ENCODE peak calls at places on chromosomes 12 and 14, in four cellular contexts. Q is esophagus muscularis mucosa, G is GM12878, Z is transverse colon. P is an unnamed sample.

GRCh38 chr14:93316716-93317115 is 16.1 kb downstream of the BTBD7 start:
- DNase-seq in Q (no peak), G (no peak), Z (no peak), P (no peak)

GRCh38 chr14:68174446-68174845 is 354.9 kb downstream of the RAD51B start:
- DNase-seq in Q (no peak), G (no peak), Z (no peak), P (no peak)

GRCh38 chr14:105581551-105582341 is 55.4 kb downstream of the TMEM121 start:
- DNase-seq in Q (no peak), G (peak; percentile 71), Z (peak; percentile 68), P (no peak)

GRCh38 chr12:91381309-91381804 is 198.7 kb upstream of the DCN start:
- DNase-seq in Q (no peak), G (peak; percentile 20), Z (no peak), P (peak; percentile 48)

GRCh38 chr14:65230287-65230728 is 128.0 kb upstream of the MAX start:
- DNase-seq in Q (no peak), G (no peak), Z (no peak), P (peak; percentile 83)

GRCh38 chr14:85421166-85421877 is 108.6 kb upstream of the FLRT2 start:
- DNase-seq in Q (no peak), G (no peak), Z (no peak), P (no peak)

GRCh38 chr12:107329569-107330324 is 236.4 kb upstream of the CRY1 start:
- DNase-seq in Q (no peak), G (no peak), Z (no peak), P (no peak)

GRCh38 chr12:122184522-122184921 is 1.6 kb downstream of the LRRC43 start:
- DNase-seq in Q (no peak), G (no peak), Z (no peak), P (no peak)

GRCh38 chr14:85532981-85533820 is 3.3 kb downstream of the FLRT2 start:
- DNase-seq in Q (no peak), G (no peak), Z (no peak), P (peak; percentile 31)

GRCh38 chr14:51507556-51508511 is 143.9 kb upstream of the FRMD6 start:
- DNase-seq in Q (no peak), G (no peak), Z (peak; percentile 22), P (no peak)

GRCh38 chr14:20486700-20487401 is 17.6 kb downstream of the PNP start:
- DNase-seq in Q (no peak), G (no peak), Z (no peak), P (no peak)

GRCh38 chr14:66401447-66402095 is 84.6 kb upstream of the CCDC196 start:
- DNase-seq in Q (no peak), G (no peak), Z (no peak), P (no peak)

GRCh38 chr14:31950331-31950730 is 126.8 kb upstream of the ARHGAP5 start:
- DNase-seq in Q (no peak), G (no peak), Z (no peak), P (no peak)

GRCh38 chr14:73740921-73741326 is 26.7 kb upstream of the PNMA1 start:
- DNase-seq in Q (no peak), G (no peak), Z (peak; percentile 92), P (peak; percentile 92)

GRCh38 chr12:110582286-110583136 is 607 bp downstream of the PPTC7 start:
- DNase-seq in Q (no peak), G (no peak), Z (peak; percentile 74), P (peak; percentile 56)

GRCh38 chr14:71225108-71225507 is 317.8 kb downstream of the PCNX1 start:
- DNase-seq in Q (no peak), G (no peak), Z (no peak), P (no peak)

GRCh38 chr12:108356902-108357806 is 18.0 kb upstream of the CMKLR1 start:
- DNase-seq in Q (no peak), G (no peak), Z (no peak), P (no peak)

GRCh38 chr14:24051789-24052655 is at the start of gene CARMIL3:
- DNase-seq in Q (no peak), G (no peak), Z (peak; percentile 72), P (peak; percentile 70)

GRCh38 chr14:72692678-72693077 is 201.2 kb downstream of the DPF3 start:
- DNase-seq in Q (no peak), G (no peak), Z (no peak), P (no peak)

GRCh38 chr14:21923820-21924219 is 250.2 kb upstream of the OR4E1 start:
- DNase-seq in Q (no peak), G (no peak), Z (no peak), P (no peak)
- H3K27ac ChIP-seq in Q (no peak overlapping the region), G (no peak overlapping the region), Z (no peak overlapping the region), P (peak overlapping the region; percentile 28)

GRCh38 chr12:56221233-56221756 is 427 bp downstream of the RNF41 start:
- DNase-seq in Q (no peak), G (no peak), Z (peak; percentile 59), P (peak; percentile 58)

GRCh38 chr12:56223571-56224101 is 506 bp upstream of the NABP2 start:
- DNase-seq in Q (no peak), G (no peak), Z (no peak), P (no peak)

GRCh38 chr12:56222531-56222895 is 791 bp upstream of the RNF41 start:
- DNase-seq in Q (no peak), G (no peak), Z (no peak), P (no peak)

GRCh38 chr12:56220611-56221232 is 1.0 kb downstream of the RNF41 start:
- DNase-seq in Q (no peak), G (peak; percentile 30), Z (no peak), P (no peak)

DNA sequence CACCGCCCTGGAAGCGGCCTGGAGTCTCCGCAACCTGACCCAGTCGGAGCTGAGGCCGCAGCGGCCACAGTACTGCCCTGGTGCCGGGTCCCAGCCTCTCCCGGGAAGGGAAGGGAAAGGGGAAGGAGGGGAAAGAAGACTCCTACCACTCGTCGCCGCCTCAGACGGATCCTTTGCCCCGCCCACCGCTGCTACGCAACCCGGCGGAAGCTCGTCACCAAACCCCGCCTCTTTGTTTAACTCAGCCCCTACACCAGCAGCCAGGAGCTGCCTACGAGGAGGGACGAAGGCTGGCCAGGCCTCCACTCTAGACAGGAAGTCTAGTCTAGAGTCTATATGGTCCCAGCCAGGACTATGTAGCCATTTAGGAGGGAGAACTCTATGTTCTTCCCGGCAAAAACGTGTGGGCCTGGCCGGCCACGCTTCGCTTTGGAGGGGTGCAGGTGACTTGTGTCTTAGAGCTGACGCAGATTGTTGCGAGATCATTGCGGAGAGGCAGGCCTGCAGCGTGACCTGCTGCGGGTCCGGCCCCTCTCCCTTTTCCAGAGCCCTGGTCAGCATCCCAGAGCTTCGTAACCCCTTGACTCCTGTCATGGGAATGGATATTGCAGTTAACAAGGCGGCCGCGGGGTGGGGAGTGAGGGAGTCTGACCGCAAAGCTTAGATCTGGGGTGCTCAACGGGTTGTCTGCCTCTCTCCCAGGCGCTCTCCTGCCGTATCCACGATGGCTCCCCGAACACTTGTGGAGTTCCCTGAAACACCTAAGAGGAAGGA is at the start of gene RNF41:
- DNase-seq in Q (peak; percentile 99), G (peak; percentile 82), Z (peak; percentile 98), P (peak; percentile 99)
- TF ChIP-seq EP300 in Q (no peak), G (no peak), Z (peak; percentile 58), P (peak; percentile 62)

DNA sequence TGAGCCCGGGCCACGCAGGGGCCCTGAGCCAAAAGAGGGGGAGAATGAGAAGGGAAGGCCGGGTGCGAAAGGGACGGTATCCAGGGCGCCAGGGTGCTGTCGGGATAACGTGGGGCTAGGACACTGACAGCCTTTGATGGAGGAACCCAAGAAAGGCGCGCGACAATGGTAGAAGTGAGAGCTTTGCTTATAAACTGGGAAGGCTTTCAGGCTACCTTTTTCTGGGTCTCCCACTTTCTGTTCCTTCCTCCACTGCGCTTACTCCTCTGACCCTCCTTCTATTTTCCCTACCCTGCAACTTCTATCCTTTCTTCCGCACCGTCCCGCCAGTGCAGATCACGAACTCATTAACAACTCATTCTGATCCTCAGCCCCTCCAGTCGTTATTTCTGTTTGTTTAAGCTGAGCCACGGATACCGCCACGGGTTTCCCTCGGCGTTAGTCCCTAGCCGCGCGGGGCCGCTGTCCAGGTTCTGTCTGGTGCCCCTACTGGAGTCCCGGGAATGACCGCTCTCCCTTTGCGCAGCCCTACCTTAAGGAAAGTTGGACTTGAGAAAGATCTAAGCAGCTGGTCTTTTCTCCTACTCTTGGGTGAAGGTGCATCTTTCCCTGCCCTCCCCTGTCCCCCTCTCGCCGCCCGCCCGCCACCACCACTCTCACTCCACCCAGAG is 3.0 kb downstream of the SSTR1 start:
- DNase-seq in Q (no peak), G (no peak), Z (no peak), P (peak; percentile 68)
- H3K27ac ChIP-seq in Q (no peak overlapping the region), G (no peak overlapping the region), Z (no peak overlapping the region), P (peak overlapping the region; percentile 29)

GRCh38 chr12:15977999-15978398 is 66.9 kb downstream of the DERA start:
- DNase-seq in Q (no peak), G (no peak), Z (no peak), P (no peak)
- TF ChIP-seq EP300 in Q (no peak), G (no peak), Z (no peak), P (no peak)

GRCh38 chr12:50787618-50788017 is 23.7 kb downstream of the ATF1 start:
- DNase-seq in Q (no peak), G (no peak), Z (no peak), P (no peak)

GRCh38 chr12:50785406-50785805 is 21.5 kb downstream of the ATF1 start:
- DNase-seq in Q (no peak), G (no peak), Z (no peak), P (no peak)

GRCh38 chr12:50784501-50784900 is 20.6 kb downstream of the ATF1 start:
- DNase-seq in Q (no peak), G (no peak), Z (no peak), P (no peak)

GRCh38 chr12:50788562-50788961 is 24.7 kb downstream of the ATF1 start:
- DNase-seq in Q (no peak), G (no peak), Z (no peak), P (no peak)

GRCh38 chr12:50786498-50787231 is 22.8 kb downstream of the ATF1 start:
- DNase-seq in Q (no peak), G (no peak), Z (no peak), P (no peak)
- H3K27ac ChIP-seq in Q (no peak overlapping the region), G (no peak overlapping the region), Z (peak overlapping the region; percentile 70), P (peak overlapping the region; percentile 23)

GRCh38 chr12:227286-227915 is 13.4 kb upstream of the SLC6A12 start:
- DNase-seq in Q (no peak), G (no peak), Z (no peak), P (no peak)

GRCh38 chr12:227923-228845 is 14.2 kb upstream of the SLC6A12 start:
- DNase-seq in Q (no peak), G (no peak), Z (no peak), P (no peak)

GRCh38 chr12:224330-224729 is 10.4 kb upstream of the SLC6A12 start:
- DNase-seq in Q (no peak), G (no peak), Z (no peak), P (no peak)

GRCh38 chr12:225012-225411 is 11.1 kb upstream of the SLC6A12 start:
- DNase-seq in Q (no peak), G (no peak), Z (no peak), P (peak; percentile 24)

GRCh38 chr12:226401-226800 is 12.4 kb upstream of the SLC6A12 start:
- DNase-seq in Q (no peak), G (no peak), Z (no peak), P (no peak)
- TF ChIP-seq EP300 in Q (no peak), G (no peak), Z (no peak), P (no peak)

DNA sequence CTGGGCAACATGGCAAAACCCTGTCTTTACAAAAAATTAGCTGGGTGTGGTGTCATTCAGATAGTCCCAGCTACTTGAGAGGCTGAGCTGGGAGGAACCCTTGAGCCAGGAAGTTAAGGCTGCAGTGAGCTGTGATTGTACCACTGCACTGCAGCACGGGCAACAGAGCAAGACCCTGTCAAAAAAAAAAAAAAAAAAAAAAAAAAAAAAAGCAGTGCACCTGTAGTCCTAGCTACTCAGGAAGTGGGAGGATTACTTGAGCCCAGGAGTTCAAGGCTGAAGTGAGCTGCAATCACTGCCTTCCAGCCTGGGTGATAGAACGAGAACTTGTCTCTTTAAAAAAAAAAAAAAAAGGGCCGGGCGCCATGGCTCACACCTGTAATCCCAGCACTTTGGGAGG is 5.6 kb downstream of the REM2 start:
- DNase-seq in Q (no peak), G (peak; percentile 62), Z (no peak), P (no peak)
- H3K27ac ChIP-seq in Q (no peak overlapping the region), G (peak overlapping the region; percentile 86), Z (peak overlapping the region; percentile 88), P (peak overlapping the region; percentile 86)

P was measured in stomach.